ENCODE peak calls at places on chromosomes 2 and 18, in four cellular contexts. L is HepG2; K is fibroblast of mammary gland; Y is effector memory CD8-positive, alpha-beta T cell. O is an unnamed sample.

GRCh38 chr2:158011055-158011771 is 90.5 kb upstream of the UPP2 start:
- DNase-seq in L (no peak), K (no peak), Y (no peak), O (no peak)

GRCh38 chr2:53843595-53843994 is 16.2 kb downstream of the GPR75 start:
- DNase-seq in L (no peak), K (no peak), Y (no peak), O (no peak)

GRCh38 chr2:151905963-151906632 is 77.9 kb upstream of the ARL5A start:
- DNase-seq in L (no peak), K (peak), Y (no peak), O (no peak)

GRCh38 chr2:186984481-186984880 is 135.5 kb upstream of the ZSWIM2 start:
- DNase-seq in L (no peak), K (no peak), Y (no peak), O (no peak)

GRCh38 chr2:138235041-138235440 is 266.5 kb upstream of the SPOPL start:
- DNase-seq in L (no peak), K (no peak), Y (no peak), O (no peak)

GRCh38 chr18:48943333-48943732 is 7.4 kb downstream of the SMAD7 start:
- DNase-seq in L (no peak), K (no peak), Y (peak), O (no peak)

GRCh38 chr2:199804831-199805230 is 46.2 kb downstream of the FTCDNL1 start:
- DNase-seq in L (no peak), K (no peak), Y (no peak), O (no peak)

GRCh38 chr2:142037051-142037450 is 93.8 kb downstream of the LRP1B start:
- DNase-seq in L (no peak), K (peak), Y (no peak), O (no peak)

GRCh38 chr18:61583548-61583947 is 250.3 kb downstream of the CDH20 start:
- DNase-seq in L (no peak), K (no peak), Y (no peak), O (no peak)

GRCh38 chr2:181008418-181008817 is 28.0 kb downstream of the UBE2E3 start:
- DNase-seq in L (no peak), K (no peak), Y (no peak), O (peak)

GRCh38 chr2:112942654-112943002 is 31.7 kb downstream of the IL37 start:
- DNase-seq in L (peak), K (no peak), Y (no peak), O (no peak)

O was measured in small intestine.